ENCODE peak calls at places on chromosomes 13 and 19, in four cellular contexts. One of them, this sample, is unnamed.

GRCh38 chr19:39472746-39473442 is 7.7 kb upstream of the TIMM50 start:
- DNase-seq in HFFc6: no peak
- DNase-seq in astrocyte of the spinal cord: no peak
- DNase-seq in MG63: no peak
- DNase-seq in this sample: no peak

GRCh38 chr13:35531551-35531950 is 55.1 kb upstream of the MAB21L1 start:
- DNase-seq in astrocyte of the spinal cord: no peak
- DNase-seq in HFFc6: no peak
- DNase-seq in MG63: no peak
- DNase-seq in this sample: no peak

GRCh38 chr13:112680741-112681360 is 9.0 kb upstream of the ATP11A start:
- DNase-seq in astrocyte of the spinal cord: no peak
- DNase-seq in HFFc6: no peak
- DNase-seq in MG63: no peak
- DNase-seq in this sample: no peak

GRCh38 chr13:106063591-106064308 is 471.7 kb downstream of the EFNB2 start:
- DNase-seq in MG63: peak
- DNase-seq in HFFc6: peak
- DNase-seq in astrocyte of the spinal cord: peak
- DNase-seq in this sample: peak

GRCh38 chr13:110194456-110194855 is 112.5 kb downstream of the COL4A1 start:
- DNase-seq in MG63: no peak
- DNase-seq in astrocyte of the spinal cord: no peak
- DNase-seq in HFFc6: no peak
- DNase-seq in this sample: no peak

GRCh38 chr13:111437856-111438547 is 117.6 kb downstream of the TEX29 start:
- DNase-seq in MG63: no peak
- DNase-seq in astrocyte of the spinal cord: no peak
- DNase-seq in HFFc6: no peak
- DNase-seq in this sample: no peak

GRCh38 chr13:48828962-48829405 is 146.7 kb upstream of the FNDC3A start:
- DNase-seq in HFFc6: no peak
- DNase-seq in MG63: no peak
- DNase-seq in astrocyte of the spinal cord: no peak
- DNase-seq in this sample: peak

GRCh38 chr19:58563034-58563573 is 4.7 kb upstream of the UBE2M start:
- DNase-seq in HFFc6: no peak
- DNase-seq in astrocyte of the spinal cord: no peak
- DNase-seq in MG63: no peak
- DNase-seq in this sample: peak

GRCh38 chr13:27261376-27261775 is 9.3 kb upstream of the RASL11A start:
- DNase-seq in HFFc6: peak
- DNase-seq in MG63: no peak
- DNase-seq in astrocyte of the spinal cord: no peak
- DNase-seq in this sample: no peak

GRCh38 chr13:110702591-110703526 is 3.1 kb downstream of the CARS2 start:
- DNase-seq in MG63: no peak
- DNase-seq in HFFc6: peak
- DNase-seq in astrocyte of the spinal cord: peak
- DNase-seq in this sample: no peak